ENCODE peak calls at places on chromosome 16, in six cellular contexts. L is dorsolateral prefrontal cortex; U is A549; Z is CD8-positive, alpha-beta T cell; X is mesenchymal stem cell; A is heart right ventricle. K is an unnamed sample.

GRCh38 chr16:4679854-4680636 is 13.3 kb upstream of the NUDT16L1 start:
- DNase-seq in L (no peak), U (no peak), Z (peak; percentile 23), X (no peak), A (peak; percentile 74), K (peak; percentile 88)

GRCh38 chr16:50265716-50266336 is 525 bp upstream of the ADCY7 start:
- DNase-seq in L (no peak), U (no peak), Z (no peak), X (no peak), A (no peak), K (no peak)

GRCh38 chr16:73058616-73059409 is 10.9 kb upstream of the ZFHX3 start:
- DNase-seq in L (no peak), U (no peak), Z (no peak), X (peak; percentile 60), A (peak; percentile 64), K (no peak)

GRCh38 chr16:55039511-55039910 is 108.8 kb downstream of the IRX5 start:
- DNase-seq in L (no peak), U (no peak), Z (no peak), X (no peak), A (no peak), K (no peak)

GRCh38 chr16:15542261-15542660 is 100.7 kb downstream of the MARF1 start:
- DNase-seq in L (no peak), U (no peak), Z (no peak), X (no peak), A (no peak), K (no peak)

GRCh38 chr16:12876778-12877177 is 24.6 kb upstream of the SHISA9 start:
- DNase-seq in L (no peak), U (no peak), Z (no peak), X (no peak), A (no peak), K (no peak)

GRCh38 chr16:17945080-17945601 is 391.4 kb downstream of the NPIPA8 start:
- DNase-seq in L (no peak), U (no peak), Z (no peak), X (no peak), A (no peak), K (no peak)

GRCh38 chr16:62516001-62516400 is 479.8 kb upstream of the CDH8 start:
- DNase-seq in L (no peak), U (no peak), Z (no peak), X (no peak), A (no peak), K (no peak)

GRCh38 chr16:31507929-31508705 is at the start of gene RUSF1:
- DNase-seq in L (peak; percentile 88), U (peak; percentile 72), Z (peak; percentile 83), X (peak; percentile 91), A (peak; percentile 92), K (peak; percentile 91)

GRCh38 chr16:15404792-15405191 is 9.2 kb downstream of the MPV17L start:
- DNase-seq in L (no peak), U (no peak), Z (no peak), X (peak; percentile 28), A (no peak), K (no peak)

GRCh38 chr16:24776486-24777220 is 47.2 kb downstream of the TNRC6A start:
- DNase-seq in L (no peak), U (no peak), Z (no peak), X (no peak), A (peak; percentile 27), K (no peak)

GRCh38 chr16:30893082-30893743 is 664 bp downstream of the BCL7C start:
- DNase-seq in L (no peak), U (no peak), Z (peak; percentile 47), X (peak; percentile 16), A (peak; percentile 33), K (no peak)

GRCh38 chr16:21710938-21711337 is 47.2 kb downstream of the OTOA start:
- DNase-seq in L (no peak), U (no peak), Z (no peak), X (no peak), A (no peak), K (no peak)

GRCh38 chr16:12602811-12603698 is 200.6 kb downstream of the CPPED1 start:
- DNase-seq in L (no peak), U (no peak), Z (no peak), X (no peak), A (no peak), K (no peak)

GRCh38 chr16:11361751-11362742 is 16.8 kb downstream of the RMI2 start:
- DNase-seq in L (no peak), U (no peak), Z (peak; percentile 32), X (no peak), A (no peak), K (no peak)

GRCh38 chr16:87086575-87086974 is 230.6 kb downstream of the C16orf95 start:
- DNase-seq in L (no peak), U (no peak), Z (no peak), X (no peak), A (no peak), K (no peak)

GRCh38 chr16:86899757-86900156 is 321.4 kb downstream of the FOXL1 start:
- DNase-seq in L (no peak), U (no peak), Z (no peak), X (no peak), A (no peak), K (no peak)

GRCh38 chr16:88619859-88620655 is 18.3 kb upstream of the IL17C start:
- DNase-seq in L (no peak), U (no peak), Z (peak; percentile 94), X (peak; percentile 97), A (no peak), K (no peak)

GRCh38 chr16:87254271-87254670 is 62.9 kb downstream of the C16orf95 start:
- DNase-seq in L (no peak), U (no peak), Z (no peak), X (no peak), A (no peak), K (no peak)

GRCh38 chr16:56356276-56357241 is 68.8 kb downstream of the AMFR start:
- DNase-seq in L (peak; percentile 74), U (peak; percentile 91), Z (peak; percentile 55), X (peak; percentile 91), A (peak; percentile 82), K (peak; percentile 75)

DNA sequence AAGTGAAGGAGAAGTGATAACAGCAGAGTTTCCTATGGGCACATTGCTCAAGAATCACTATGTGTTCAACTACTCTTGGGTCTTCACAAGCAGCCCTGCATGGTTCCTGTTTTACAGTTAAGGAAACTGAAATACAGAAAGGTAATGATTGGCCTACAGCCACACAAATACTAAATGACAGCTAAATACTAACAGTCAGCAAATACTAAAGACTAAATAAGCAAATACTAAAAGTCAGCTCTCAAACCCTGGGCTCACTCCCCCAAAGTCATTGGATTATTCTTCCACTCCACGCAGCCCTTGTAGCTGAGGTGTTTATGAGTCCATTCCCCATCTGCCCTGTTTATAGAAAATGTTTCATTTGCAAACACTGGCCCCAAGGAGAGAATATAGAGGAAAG is 372.7 kb upstream of the CDH11 start:
- DNase-seq in L (no peak), U (no peak), Z (no peak), X (no peak), A (no peak), K (no peak)
- H3K4me3 ChIP-seq in L (no peak overlapping the region), U (no peak overlapping the region), Z (no peak overlapping the region), X (no peak overlapping the region), A (no peak overlapping the region), K (no peak overlapping the region)

GRCh38 chr16:28975158-28975603 is 603 bp downstream of the SPNS1 start:
- DNase-seq in L (no peak), U (no peak), Z (no peak), X (peak; percentile 13), A (no peak), K (no peak)
- H3K27ac ChIP-seq in L (peak overlapping the region; percentile 91), U (peak overlapping the region; percentile 87), Z (peak overlapping the region; percentile 55), X (no peak overlapping the region), A (peak overlapping the region; percentile 84), K (no peak overlapping the region)

GRCh38 chr16:57620316-57621231 is 7.9 kb upstream of the ADGRG1 start:
- DNase-seq in L (peak; percentile 20), U (no peak), Z (no peak), X (no peak), A (no peak), K (peak; percentile 63)
- H3K4me3 ChIP-seq in L (no peak overlapping the region), U (no peak overlapping the region), Z (no peak overlapping the region), X (no peak overlapping the region), A (no peak overlapping the region), K (peak overlapping the region; percentile 18)

GRCh38 chr16:1308036-1308976 is 1.1 kb upstream of the UBE2I start:
- DNase-seq in L (no peak), U (peak; percentile 53), Z (no peak), X (peak; percentile 72), A (no peak), K (no peak)
- H3K27ac ChIP-seq in L (peak overlapping the region; percentile 98), U (peak overlapping the region; percentile 98), Z (peak overlapping the region; percentile 100), X (no peak overlapping the region), A (peak overlapping the region; percentile 99), K (peak overlapping the region; percentile 89)

GRCh38 chr16:67186550-67186950 is 2.8 kb upstream of the MATCAP1 start:
- DNase-seq in L (no peak), U (no peak), Z (no peak), X (no peak), A (no peak), K (no peak)

GRCh38 chr16:67184453-67185002 is 765 bp upstream of the MATCAP1 start:
- DNase-seq in L (no peak), U (no peak), Z (no peak), X (no peak), A (peak; percentile 40), K (no peak)

GRCh38 chr16:67185003-67185865 is 1.5 kb upstream of the MATCAP1 start:
- DNase-seq in L (peak; percentile 84), U (peak; percentile 73), Z (peak; percentile 79), X (peak; percentile 93), A (peak; percentile 93), K (peak; percentile 92)

GRCh38 chr16:67187175-67187900 is 2.6 kb downstream of the EXOC3L1 start:
- DNase-seq in L (no peak), U (no peak), Z (no peak), X (no peak), A (no peak), K (no peak)

GRCh38 chr16:67185866-67186134 is 2.0 kb upstream of the MATCAP1 start:
- DNase-seq in L (no peak), U (no peak), Z (no peak), X (no peak), A (no peak), K (no peak)
- H3K4me3 ChIP-seq in L (no peak overlapping the region), U (no peak overlapping the region), Z (no peak overlapping the region), X (no peak overlapping the region), A (peak overlapping the region; percentile 84), K (no peak overlapping the region)

GRCh38 chr16:67942200-67942509 is 1.8 kb downstream of the LCAT start:
- DNase-seq in L (no peak), U (peak; percentile 66), Z (no peak), X (peak; percentile 50), A (no peak), K (no peak)

GRCh38 chr16:67941469-67942199 is 2.3 kb downstream of the LCAT start:
- DNase-seq in L (no peak), U (no peak), Z (no peak), X (no peak), A (no peak), K (no peak)

GRCh38 chr16:67942510-67943255 is 1.2 kb downstream of the LCAT start:
- DNase-seq in L (no peak), U (no peak), Z (no peak), X (no peak), A (no peak), K (no peak)

GRCh38 chr16:67943619-67944503 is at the start of gene LCAT:
- DNase-seq in L (peak; percentile 85), U (no peak), Z (no peak), X (no peak), A (peak; percentile 72), K (peak; percentile 55)

DNA sequence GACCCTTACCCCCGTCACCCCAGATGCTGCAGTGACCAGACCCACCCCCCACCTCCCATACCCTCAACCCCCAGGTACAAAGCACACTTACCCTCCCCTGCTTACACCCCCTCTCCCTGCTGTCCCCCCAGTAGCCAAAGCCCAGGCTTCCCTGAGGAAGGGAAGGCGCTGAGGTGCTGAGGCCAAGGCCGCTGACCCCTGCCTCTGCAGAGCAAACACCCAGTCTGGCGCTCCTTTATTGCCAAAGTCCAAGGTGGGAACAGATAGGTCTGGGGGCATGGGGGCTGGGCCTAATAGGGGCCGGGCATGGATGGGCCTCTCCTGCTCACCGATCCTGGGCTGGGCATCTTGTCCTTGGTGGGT is 683 bp downstream of the LCAT start:
- DNase-seq in L (no peak), U (no peak), Z (no peak), X (no peak), A (no peak), K (no peak)
- H3K27ac ChIP-seq in L (peak overlapping the region; percentile 97), U (no peak overlapping the region), Z (no peak overlapping the region), X (no peak overlapping the region), A (peak overlapping the region; percentile 71), K (peak overlapping the region; percentile 69)